ENCODE peak calls at places on chromosomes 3 and 15, in ten cellular contexts. C is pons; U is HS-27A; L is anterior cingulate cortex; A is NCI-H82; F is activated T-cell treated with anti-CD3 and anti-CD28 coated beads for 48 hours; R is dorsolateral prefrontal cortex; I is stimulated activated naive CD4-positive, alpha-beta T cell; H is activated CD4-positive, alpha-beta T cell treated with anti-CD3 and anti-CD28 coated beads, Interleukin-2, amount 10 ng/mL, durations not matched to agents 7 days and 5 days; G is left lung. W is an unnamed sample.

GRCh38 chr15:36585774-36586173 is 6.3 kb downstream of the CDIN1 start:
- DNase-seq in G (no peak), H (no peak), L (no peak), R (no peak), A (no peak), U (no peak), I (no peak), F (no peak), C (no peak), W (no peak)

GRCh38 chr3:89179355-89179997 is 72.1 kb downstream of the EPHA3 start:
- DNase-seq in U (no peak), R (no peak), G (no peak), C (no peak), L (no peak), F (no peak), A (no peak), H (no peak), I (no peak), W (no peak)

GRCh38 chr3:5013021-5013906 is 34.0 kb downstream of the BHLHE40 start:
- DNase-seq in H (no peak), R (no peak), U (no peak), I (no peak), G (peak), F (no peak), A (no peak), L (no peak), C (no peak), W (no peak)

GRCh38 chr3:188559069-188559410 is 405.1 kb downstream of the LPP start:
- DNase-seq in G (no peak), F (no peak), R (no peak), C (no peak), H (no peak), L (no peak), A (no peak), I (no peak), U (no peak), W (no peak)

GRCh38 chr3:132417695-132418520 is 606 bp downstream of the DNAJC13 start:
- DNase-seq in F (peak), R (peak), C (peak), G (no peak), L (no peak), A (peak), H (peak), U (peak), I (no peak), W (no peak)

GRCh38 chr3:40867826-40868225 is 331.5 kb upstream of the CTNNB1 start:
- DNase-seq in G (no peak), I (no peak), H (no peak), F (no peak), A (no peak), U (no peak), R (no peak), C (no peak), L (no peak), W (no peak)

GRCh38 chr3:97823503-97824004 is 1.7 kb downstream of the CRYBG3 start:
- DNase-seq in I (no peak), U (no peak), R (peak), C (peak), H (no peak), F (no peak), G (no peak), L (no peak), A (peak), W (no peak)

GRCh38 chr15:100081454-100081853 is 260.3 kb downstream of the ADAMTS17 start:
- DNase-seq in R (no peak), G (no peak), A (no peak), I (no peak), H (no peak), F (no peak), L (no peak), U (no peak), C (no peak), W (no peak)

GRCh38 chr3:122497425-122497824 is 17.3 kb downstream of the KPNA1 start:
- DNase-seq in A (no peak), I (no peak), L (no peak), G (no peak), R (no peak), F (peak), H (peak), U (no peak), C (no peak), W (no peak)

GRCh38 chr3:128432898-128433629 is 33.6 kb downstream of the DNAJB8 start:
- DNase-seq in I (no peak), U (no peak), F (no peak), R (no peak), L (no peak), H (no peak), C (no peak), A (peak), G (peak), W (no peak)

GRCh38 chr3:57518276-57518914 is 25.7 kb downstream of the DNAH12 start:
- DNase-seq in G (no peak), F (no peak), U (peak), R (no peak), C (no peak), L (no peak), H (no peak), A (no peak), I (no peak), W (no peak)

GRCh38 chr3:171163724-171164465 is 137.4 kb upstream of the SLC2A2 start:
- DNase-seq in U (no peak), H (no peak), L (no peak), R (no peak), F (no peak), C (no peak), A (no peak), G (no peak), I (no peak), W (no peak)

W was measured in frontal cortex.